ENCODE peak calls at places on chromosome 22, in four cellular contexts. U, P, D and K are unnamed samples.

GRCh38 chr22:43300891-43301676 is 42.1 kb downstream of the SCUBE1 start:
- DNase-seq in U (no peak), P (no peak), D (no peak), K (no peak)

GRCh38 chr22:46007848-46008261 is 30.9 kb upstream of the WNT7B start:
- DNase-seq in P (peak), U (no peak), D (peak), K (no peak)

GRCh38 chr22:20654343-20655208 is 119.3 kb upstream of the SERPIND1 start:
- DNase-seq in D (no peak), P (no peak), U (no peak), K (no peak)

GRCh38 chr22:43213066-43213465 is 26.1 kb upstream of the TTLL12 start:
- DNase-seq in D (peak), U (no peak), P (no peak), K (no peak)

GRCh38 chr22:23072035-23072910 is 2.0 kb downstream of the GNAZ start:
- DNase-seq in P (no peak), U (no peak), D (no peak), K (no peak)

GRCh38 chr22:20750461-20751184 is 23.3 kb upstream of the SERPIND1 start:
- DNase-seq in P (peak), U (peak), D (peak), K (no peak)

GRCh38 chr22:39120983-39121382 is 23.9 kb downstream of the APOBEC3H start:
- DNase-seq in P (no peak), U (no peak), D (no peak), K (no peak)

GRCh38 chr22:49298834-49299750 is 528.6 kb downstream of the BRD1 start:
- DNase-seq in D (no peak), U (no peak), P (no peak), K (no peak)

GRCh38 chr22:32661296-32661695 is 140.2 kb upstream of the TIMP3 start:
- DNase-seq in D (peak), P (peak), U (no peak), K (no peak)

GRCh38 chr22:28983788-28984441 is 77.7 kb downstream of the C22orf31 start:
- DNase-seq in D (peak), U (no peak), P (peak), K (no peak)

GRCh38 chr22:30247561-30247960 is 1.0 kb upstream of the LIF start:
- DNase-seq in U (no peak), P (no peak), D (no peak), K (no peak)

GRCh38 chr22:49466926-49467590 is 360.6 kb downstream of the BRD1 start:
- DNase-seq in U (no peak), D (no peak), P (no peak), K (no peak)

GRCh38 chr22:19757140-19757984 is 3.2 kb upstream of the TBX1 start:
- DNase-seq in D (no peak), P (no peak), U (no peak), K (no peak)

GRCh38 chr22:26330971-26331625 is 98.0 kb upstream of the ASPHD2 start:
- DNase-seq in P (peak), U (peak), D (peak), K (peak)

GRCh38 chr22:42427211-42427610 is 5.0 kb downstream of the NFAM1 start:
- DNase-seq in D (no peak), P (no peak), U (no peak), K (no peak)